ENCODE peak calls at places on chromosomes 1 and 21, in seven cellular contexts. J, K, Z, G, U, T and X are unnamed samples.

GRCh38 chr1:241837901-241838300 is 10.1 kb upstream of the EXO1 start:
- DNase-seq in U (no peak), G (no peak), J (peak), T (no peak), Z (peak), K (no peak), X (peak)

GRCh38 chr1:189605236-189605635 is 872.4 kb downstream of the BRINP3 start:
- DNase-seq in J (no peak), G (no peak), K (no peak), U (no peak), Z (no peak), T (no peak), X (no peak)

GRCh38 chr1:227662933-227663332 is 72.2 kb downstream of the JMJD4 start:
- DNase-seq in Z (no peak), J (no peak), G (no peak), K (no peak), U (no peak), T (no peak), X (no peak)

GRCh38 chr1:239112092-239112491 is 274.3 kb upstream of the CHRM3 start:
- DNase-seq in G (no peak), Z (no peak), J (no peak), K (no peak), T (no peak), U (no peak), X (no peak)

GRCh38 chr1:183330335-183330734 is 87.8 kb downstream of the NMNAT2 start:
- DNase-seq in Z (no peak), J (no peak), T (no peak), G (no peak), U (no peak), K (no peak), X (no peak)

GRCh38 chr1:21673277-21673780 is 4.2 kb upstream of the RAP1GAP start:
- DNase-seq in U (peak), G (peak), J (peak), Z (peak), K (no peak), T (peak), X (peak)

GRCh38 chr1:53584446-53585102 is 125.4 kb downstream of the DMRTB1 start:
- DNase-seq in Z (no peak), G (no peak), J (no peak), K (no peak), T (no peak), U (peak), X (no peak)

GRCh38 chr1:178465011-178465410 is 31.8 kb downstream of the CLEC20A start:
- DNase-seq in K (no peak), G (no peak), J (peak), Z (peak), T (no peak), U (no peak), X (peak)

GRCh38 chr1:22888320-22889075 is 84.2 kb downstream of the LACTBL1 start:
- DNase-seq in U (no peak), K (no peak), G (no peak), J (no peak), T (no peak), Z (peak), X (peak)

GRCh38 chr1:179036844-179037465 is 11.3 kb downstream of the FAM20B start:
- DNase-seq in Z (peak), G (no peak), K (no peak), T (no peak), J (no peak), U (no peak), X (no peak)

GRCh38 chr1:30920827-30921226 is 12.3 kb upstream of the SDC3 start:
- DNase-seq in U (no peak), Z (no peak), J (no peak), G (no peak), T (peak), K (no peak), X (no peak)

GRCh38 chr1:217574265-217574949 is 56.5 kb downstream of the GPATCH2 start:
- DNase-seq in G (peak), U (no peak), Z (no peak), T (no peak), J (no peak), K (no peak), X (peak)

GRCh38 chr1:19597463-19598309 is 46.4 kb upstream of the NBL1 start:
- DNase-seq in U (no peak), J (no peak), G (no peak), T (peak), K (no peak), Z (peak), X (no peak)

GRCh38 chr1:31768939-31769704 is 5.0 kb upstream of the ADGRB2 start:
- DNase-seq in K (no peak), T (no peak), J (no peak), G (no peak), U (no peak), Z (no peak), X (no peak)

GRCh38 chr1:158329807-158330206 is 1.5 kb downstream of the CD1B start:
- DNase-seq in J (no peak), U (no peak), K (no peak), G (no peak), T (no peak), Z (no peak), X (no peak)

GRCh38 chr1:234886081-234886874 is 242.4 kb downstream of the TOMM20 start:
- DNase-seq in G (no peak), T (peak), U (no peak), K (no peak), Z (peak), J (no peak), X (no peak)

GRCh38 chr1:112954945-112955677 is 885 bp downstream of the SLC16A1 start:
- DNase-seq in T (peak), K (peak), Z (peak), G (peak), J (peak), U (peak), X (peak)

GRCh38 chr1:2089051-2089450 is 38.8 kb downstream of the PRKCZ start:
- DNase-seq in T (no peak), G (no peak), Z (no peak), J (no peak), U (no peak), K (no peak), X (no peak)

GRCh38 chr21:43321111-43321510 is 105.8 kb downstream of the SIK1 start:
- DNase-seq in K (no peak), G (no peak), U (no peak), T (no peak), J (no peak), Z (no peak), X (no peak)

GRCh38 chr1:184457500-184457899 is 70.7 kb downstream of the C1orf21 start:
- DNase-seq in K (no peak), G (no peak), Z (no peak), J (no peak), U (no peak), T (no peak), X (no peak)

GRCh38 chr21:39676054-39676771 is 63.5 kb downstream of the B3GALT5 start:
- DNase-seq in G (no peak), Z (no peak), J (peak), T (no peak), K (no peak), U (no peak), X (no peak)

GRCh38 chr1:151157067-151157531 is 650 bp downstream of the TNFAIP8L2 start:
- DNase-seq in J (no peak), K (no peak), T (no peak), Z (no peak), G (no peak), U (no peak), X (no peak)

GRCh38 chr21:28871388-28872015 is 121.2 kb downstream of the LTN1 start:
- DNase-seq in Z (no peak), U (no peak), G (no peak), J (no peak), K (no peak), T (no peak), X (no peak)

GRCh38 chr1:110672753-110673108 is 2.0 kb downstream of the KCNA3 start:
- DNase-seq in T (no peak), U (no peak), G (no peak), K (no peak), J (no peak), Z (no peak), X (no peak)

GRCh38 chr1:93938461-93939145 is 29.4 kb upstream of the GCLM start:
- DNase-seq in Z (no peak), K (no peak), U (no peak), J (no peak), T (no peak), G (no peak), X (no peak)

GRCh38 chr1:203318229-203318517 is 12.9 kb downstream of the BTG2 start:
- DNase-seq in Z (no peak), G (no peak), U (no peak), T (no peak), J (no peak), K (no peak), X (no peak)

GRCh38 chr1:211095381-211095780 is 38.6 kb downstream of the KCNH1 start:
- DNase-seq in Z (no peak), G (no peak), U (no peak), K (no peak), T (no peak), J (no peak), X (no peak)

GRCh38 chr21:15132781-15133180 is 68.0 kb upstream of the NRIP1 start:
- DNase-seq in K (no peak), Z (no peak), T (no peak), G (no peak), U (no peak), J (no peak), X (no peak)

GRCh38 chr1:248828845-248829244 is 3.1 kb upstream of the SH3BP5L start:
- DNase-seq in G (no peak), U (no peak), Z (peak), J (no peak), T (peak), K (no peak), X (peak)

GRCh38 chr1:46508760-46509159 is 19.1 kb downstream of the DMBX1 start:
- DNase-seq in J (no peak), G (no peak), K (no peak), T (peak), Z (no peak), U (no peak), X (no peak)

GRCh38 chr1:53539711-53540603 is 80.8 kb downstream of the DMRTB1 start:
- DNase-seq in K (no peak), Z (no peak), U (no peak), J (no peak), T (no peak), G (no peak), X (no peak)

GRCh38 chr1:29633784-29634183 is 397.5 kb downstream of the PTPRU start:
- DNase-seq in T (no peak), J (no peak), K (no peak), Z (no peak), G (no peak), U (peak), X (no peak)

GRCh38 chr21:37737497-37737896 is 178.8 kb downstream of the KCNJ6 start:
- DNase-seq in T (no peak), G (no peak), Z (no peak), U (no peak), J (no peak), K (no peak), X (no peak)

GRCh38 chr1:201285846-201286245 is 2.5 kb downstream of the PKP1 start:
- DNase-seq in T (no peak), G (no peak), U (no peak), K (no peak), Z (no peak), J (no peak), X (no peak)

GRCh38 chr1:201288007-201288406 is 4.7 kb downstream of the PKP1 start:
- DNase-seq in Z (no peak), J (no peak), G (no peak), U (no peak), K (no peak), T (no peak), X (no peak)

GRCh38 chr1:201286445-201286844 is 3.1 kb downstream of the PKP1 start:
- DNase-seq in Z (no peak), T (no peak), U (no peak), J (no peak), K (no peak), G (no peak), X (no peak)

GRCh38 chr1:201290551-201290950 is 7.2 kb downstream of the PKP1 start:
- DNase-seq in T (no peak), U (no peak), Z (no peak), J (no peak), G (no peak), K (no peak), X (no peak)

DNA sequence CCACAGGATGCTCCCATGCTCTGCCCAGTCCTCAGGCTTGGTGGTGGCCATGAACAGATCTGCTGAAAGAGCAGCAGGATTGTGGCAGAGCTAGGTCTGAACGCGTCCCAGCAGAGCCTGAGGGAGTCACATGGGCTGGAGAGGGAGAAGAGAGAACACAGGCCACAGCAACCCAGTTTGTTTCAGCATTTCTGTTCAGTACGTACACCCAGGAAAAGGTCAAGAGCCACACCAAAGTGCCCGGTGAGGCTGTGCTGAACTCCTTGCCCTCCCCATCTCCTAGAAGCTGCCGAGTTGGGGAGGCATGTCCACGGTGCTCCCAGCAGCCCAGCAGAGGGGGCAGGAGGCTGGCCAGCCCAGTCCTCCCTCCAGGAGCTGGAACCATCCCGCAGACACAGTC is 5.5 kb downstream of the PKP1 start:
- DNase-seq in G (no peak), J (no peak), K (no peak), U (no peak), T (no peak), Z (no peak), X (no peak)
- TF ChIP-seq CTCF in G (no peak), J (no peak), K (no peak), U (no peak), T (no peak), Z (no peak), X (no peak)

GRCh38 chr1:107142370-107142668 is 1.5 kb downstream of the NTNG1 start:
- DNase-seq in U (no peak), G (no peak), Z (no peak), T (no peak), J (no peak), K (no peak), X (no peak)
- TF ChIP-seq CTCF in U (no peak), G (no peak), Z (no peak), T (no peak), J (no peak), K (no peak), X (no peak)

DNA sequence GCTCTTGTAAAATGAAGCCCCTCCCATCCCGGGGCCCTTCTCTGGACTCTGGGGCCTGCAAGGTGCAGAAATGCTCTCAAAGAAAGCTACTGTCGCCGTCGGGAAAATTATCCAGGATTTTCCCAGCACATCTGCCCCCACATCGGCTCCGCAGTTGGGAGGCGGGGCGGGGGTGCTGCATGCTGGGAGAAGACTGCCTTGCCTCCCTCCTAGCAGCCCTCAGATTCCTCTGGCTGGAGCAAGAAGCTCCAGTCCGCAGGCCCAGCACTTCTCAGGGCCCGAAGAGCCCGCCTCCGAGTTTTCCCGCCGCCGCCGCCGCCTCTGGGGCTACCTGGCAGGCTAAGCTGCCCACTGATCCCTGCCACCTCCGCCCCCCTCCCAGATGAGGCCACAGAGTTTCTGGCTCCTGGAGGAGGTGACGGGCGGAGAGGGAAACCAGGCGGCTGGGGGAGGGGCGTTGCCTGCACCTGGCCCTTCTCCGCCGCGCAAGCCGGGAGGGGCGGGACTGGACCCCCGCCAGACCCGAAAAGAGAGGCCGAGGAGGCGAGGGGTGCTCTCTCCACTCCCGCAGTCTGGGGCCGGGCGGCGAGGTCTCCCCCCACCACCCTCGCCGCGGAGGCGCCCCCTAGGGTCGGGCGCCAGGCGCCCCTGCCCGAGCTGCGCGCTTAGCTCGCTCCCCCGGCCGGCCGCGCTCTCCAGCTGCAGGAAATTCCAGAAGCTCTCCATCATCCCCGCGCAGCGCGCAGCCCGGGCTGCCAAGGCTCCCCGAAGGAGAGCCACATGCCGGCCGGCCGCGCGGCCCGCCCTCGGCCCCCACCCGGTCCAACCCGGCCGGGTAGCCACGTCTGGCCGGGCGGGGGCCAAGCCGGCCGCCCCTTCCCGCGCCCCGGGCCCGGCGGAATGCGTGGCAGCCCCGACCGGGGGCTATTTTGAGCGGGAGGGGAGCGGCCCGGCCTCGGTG is 28.8 kb downstream of the AHDC1 start:
- DNase-seq in Z (peak), K (peak), U (peak), J (peak), T (peak), G (peak), X (peak)
- TF ChIP-seq CTCF in Z (no peak), K (peak), U (no peak), J (peak), T (no peak), G (no peak), X (peak)

GRCh38 chr1:15796086-15796462 is 11.4 kb downstream of the UQCRHL start:
- DNase-seq in T (no peak), G (no peak), U (no peak), Z (no peak), J (no peak), K (no peak), X (no peak)

GRCh38 chr1:15802234-15802965 is 5.0 kb downstream of the UQCRHL start:
- DNase-seq in J (no peak), U (no peak), Z (no peak), T (no peak), G (no peak), K (no peak), X (peak)

GRCh38 chr1:15799928-15800835 is 7.3 kb downstream of the UQCRHL start:
- DNase-seq in G (peak), K (peak), U (no peak), T (peak), Z (peak), J (no peak), X (peak)

GRCh38 chr1:15797614-15798390 is 9.6 kb downstream of the UQCRHL start:
- DNase-seq in Z (peak), T (peak), K (no peak), U (no peak), G (peak), J (no peak), X (peak)

GRCh38 chr1:15799004-15799867 is 8.2 kb downstream of the UQCRHL start:
- DNase-seq in G (peak), J (peak), Z (peak), T (peak), U (peak), K (no peak), X (peak)
- TF ChIP-seq CTCF in G (no peak), J (no peak), Z (no peak), T (no peak), U (no peak), K (no peak), X (no peak)

GRCh38 chr1:221856188-221857093 is 114.6 kb upstream of the DUSP10 start:
- DNase-seq in G (no peak), K (no peak), T (no peak), J (no peak), U (no peak), Z (peak), X (peak)
- TF ChIP-seq CTCF in G (no peak), K (no peak), T (no peak), J (no peak), U (no peak), Z (no peak), X (no peak)

DNA sequence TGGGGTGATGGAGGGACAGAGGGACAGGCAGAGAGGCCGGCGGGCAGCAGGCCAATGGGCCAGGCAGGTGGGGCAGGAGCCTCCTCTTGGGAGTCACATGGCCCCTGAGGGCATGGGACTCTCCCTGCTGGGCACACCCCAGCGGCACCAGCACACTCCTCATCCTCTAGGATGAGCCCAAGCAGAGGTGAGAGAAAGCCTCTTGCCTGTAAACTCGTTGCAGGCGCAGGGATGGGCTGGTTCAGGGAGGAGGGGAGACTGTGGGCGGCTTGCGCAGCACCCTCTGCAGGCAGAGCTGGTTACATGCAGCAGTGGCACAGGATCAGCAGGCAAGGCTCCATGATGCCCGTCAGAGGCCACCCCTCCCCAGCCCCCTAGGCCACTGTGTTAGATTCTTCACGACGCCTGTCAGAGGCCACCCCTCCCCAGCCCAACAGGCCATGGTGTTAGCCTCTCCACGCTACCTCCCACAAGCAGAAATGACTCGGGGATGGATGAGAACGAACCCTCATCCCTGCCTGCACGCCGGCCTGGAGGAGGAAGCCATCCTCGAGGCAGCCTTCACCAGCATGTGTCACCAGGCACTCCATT is 209.7 kb upstream of the VAMP3 start:
- DNase-seq in G (no peak), U (no peak), T (no peak), Z (no peak), J (no peak), K (no peak), X (peak)
- TF ChIP-seq CTCF in G (no peak), U (no peak), T (no peak), Z (no peak), J (peak), K (peak), X (peak)